ENCODE peak calls at places on chromosomes 12 and 14, in eight cellular contexts. D is astrocyte of the cerebellum, F is ovary, G is gastrocnemius medialis, X is fibroblast of the aortic adventitia, S is choroid plexus epithelial cell, W is LNCaP clone FGC, Y is transverse colon. A is an unnamed sample.
A peak's percentile ranks its signal among the peaks of the same experiment; 100 is the strongest.

GRCh38 chr12:94074216-94074969 is 74.0 kb upstream of the PLXNC1 start:
- DNase-seq in D (no peak), Y (no peak), F (no peak), W (no peak), X (peak; percentile 76), S (no peak), G (peak; percentile 47), A (no peak)

GRCh38 chr12:108789546-108789945 is 58.2 kb upstream of the CORO1C start:
- DNase-seq in D (no peak), Y (no peak), X (no peak), S (no peak), F (no peak), G (no peak), W (no peak), A (no peak)

GRCh38 chr12:6093764-6094163 is 30.7 kb downstream of the VWF start:
- DNase-seq in W (no peak), G (no peak), D (no peak), S (no peak), F (no peak), Y (no peak), X (no peak), A (no peak)

GRCh38 chr12:27142102-27142721 is 59.8 kb upstream of the C12orf71 start:
- DNase-seq in W (peak; percentile 55), G (peak; percentile 5), S (peak; percentile 92), F (peak; percentile 57), D (peak; percentile 63), Y (peak; percentile 57), X (peak; percentile 93), A (peak; percentile 32)

GRCh38 chr12:754871-755562 is 2.6 kb downstream of the WNK1 start:
- DNase-seq in W (no peak), G (no peak), D (no peak), X (peak; percentile 77), F (no peak), S (peak; percentile 76), Y (no peak), A (no peak)

GRCh38 chr12:27505124-27505523 is 18.9 kb upstream of the PPFIBP1 start:
- DNase-seq in F (no peak), W (no peak), X (peak; percentile 83), S (peak; percentile 52), D (peak; percentile 55), Y (no peak), G (no peak), A (no peak)

GRCh38 chr12:59403259-59403932 is 192.4 kb upstream of the SLC16A7 start:
- DNase-seq in D (peak; percentile 51), F (no peak), X (peak; percentile 86), Y (peak; percentile 21), W (peak; percentile 55), S (peak; percentile 83), G (no peak), A (peak; percentile 50)

GRCh38 chr14:59251811-59252771 is 63.6 kb downstream of the DAAM1 start:
- DNase-seq in F (no peak), G (no peak), S (peak; percentile 82), D (peak; percentile 77), W (no peak), X (peak; percentile 89), Y (no peak), A (no peak)

GRCh38 chr14:96594961-96595360 is 92.8 kb downstream of the PAPOLA start:
- DNase-seq in S (no peak), F (no peak), D (no peak), W (no peak), X (no peak), G (no peak), Y (no peak), A (no peak)

GRCh38 chr12:122094735-122095561 is 16.4 kb downstream of the MLXIP start:
- DNase-seq in F (no peak), S (peak; percentile 58), G (no peak), D (no peak), Y (no peak), X (peak; percentile 71), W (peak; percentile 74), A (no peak)

GRCh38 chr14:104880584-104881210 is 15.6 kb downstream of the CEP170B start:
- DNase-seq in F (no peak), W (no peak), G (no peak), S (no peak), Y (no peak), X (no peak), D (no peak), A (no peak)

GRCh38 chr12:99981639-99982190 is 3.0 kb downstream of the ANKS1B start:
- DNase-seq in W (no peak), F (no peak), X (no peak), S (no peak), D (no peak), G (no peak), Y (no peak), A (no peak)

GRCh38 chr12:104582739-104583138 is 126.0 kb downstream of the CHST11 start:
- DNase-seq in Y (peak; percentile 44), X (no peak), W (no peak), S (no peak), G (no peak), D (no peak), F (no peak), A (no peak)

GRCh38 chr14:69288001-69288771 is 28.2 kb downstream of the GALNT16 start:
- DNase-seq in X (peak; percentile 84), W (peak; percentile 68), D (peak; percentile 98), G (no peak), F (peak; percentile 73), S (peak; percentile 80), Y (peak; percentile 27), A (peak; percentile 37)

GRCh38 chr14:95609398-95609990 is 74.6 kb downstream of the GLRX5 start:
- DNase-seq in S (peak; percentile 37), W (peak; percentile 21), Y (no peak), G (no peak), D (no peak), F (no peak), X (peak; percentile 33), A (no peak)

GRCh38 chr12:110531741-110532333 is 29.7 kb downstream of the RAD9B start:
- DNase-seq in D (peak; percentile 68), S (peak; percentile 45), G (no peak), F (no peak), W (peak; percentile 19), X (peak; percentile 60), Y (no peak), A (peak; percentile 46)

DNA sequence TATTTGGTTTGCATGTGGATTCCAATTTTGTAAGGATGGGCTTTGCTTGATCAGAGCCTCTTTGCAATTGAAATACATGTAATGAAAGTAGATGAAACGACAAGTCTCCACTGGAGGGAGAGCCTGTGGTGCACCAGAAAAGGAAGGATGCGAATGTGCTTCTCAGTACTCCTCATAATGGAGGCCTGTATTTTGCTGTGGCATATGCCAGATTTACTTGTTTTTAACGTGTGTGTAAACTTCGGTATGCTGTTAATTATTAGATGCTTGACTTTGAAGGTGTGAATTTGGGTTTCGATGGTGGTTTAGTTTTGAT is 2.8 kb downstream of the DYRK2 start:
- DNase-seq in X (peak; percentile 71), S (peak; percentile 77), D (peak; percentile 44), F (no peak), G (no peak), Y (peak; percentile 30), W (no peak), A (no peak)
- TF ChIP-seq CTCF in X (peak; percentile 56), S (peak; percentile 64), D (peak; percentile 51), F (no peak), G (no peak), Y (peak; percentile 22), W (no peak), A (peak; percentile 44)

GRCh38 chr12:54415223-54415929 is 3.7 kb downstream of the ITGA5 start:
- DNase-seq in S (no peak), D (no peak), X (no peak), W (no peak), F (no peak), Y (no peak), G (no peak), A (no peak)
- H3K4me3 ChIP-seq in S (no peak overlapping the region), D (no peak overlapping the region), X (peak overlapping the region; percentile 31), W (no peak overlapping the region), F (peak overlapping the region; percentile 97), Y (peak overlapping the region; percentile 82), G (peak overlapping the region; percentile 24), A (no peak overlapping the region)

GRCh38 chr12:88579572-88579940 is 715 bp downstream of the KITLG start:
- DNase-seq in G (no peak), S (peak; percentile 37), D (no peak), Y (peak; percentile 56), W (no peak), F (peak; percentile 27), X (no peak), A (no peak)

GRCh38 chr12:88578821-88579518 is 1.3 kb downstream of the KITLG start:
- DNase-seq in X (no peak), F (no peak), D (no peak), W (no peak), G (no peak), S (peak; percentile 20), Y (peak; percentile 43), A (no peak)

GRCh38 chr12:88578274-88578673 is 2.0 kb downstream of the KITLG start:
- DNase-seq in S (peak; percentile 26), G (no peak), W (no peak), Y (no peak), D (no peak), X (no peak), F (no peak), A (no peak)

GRCh38 chr12:88575361-88575959 is 4.8 kb downstream of the KITLG start:
- DNase-seq in D (no peak), F (no peak), G (no peak), X (no peak), Y (no peak), S (peak; percentile 25), W (no peak), A (no peak)

GRCh38 chr12:88577537-88577936 is 2.7 kb downstream of the KITLG start:
- DNase-seq in D (no peak), S (peak; percentile 63), G (no peak), W (no peak), Y (no peak), F (no peak), X (no peak), A (no peak)
- TF ChIP-seq CTCF in D (no peak), S (peak; percentile 35), G (no peak), W (no peak), Y (peak; percentile 32), F (no peak), X (peak; percentile 36), A (peak; percentile 13)

DNA sequence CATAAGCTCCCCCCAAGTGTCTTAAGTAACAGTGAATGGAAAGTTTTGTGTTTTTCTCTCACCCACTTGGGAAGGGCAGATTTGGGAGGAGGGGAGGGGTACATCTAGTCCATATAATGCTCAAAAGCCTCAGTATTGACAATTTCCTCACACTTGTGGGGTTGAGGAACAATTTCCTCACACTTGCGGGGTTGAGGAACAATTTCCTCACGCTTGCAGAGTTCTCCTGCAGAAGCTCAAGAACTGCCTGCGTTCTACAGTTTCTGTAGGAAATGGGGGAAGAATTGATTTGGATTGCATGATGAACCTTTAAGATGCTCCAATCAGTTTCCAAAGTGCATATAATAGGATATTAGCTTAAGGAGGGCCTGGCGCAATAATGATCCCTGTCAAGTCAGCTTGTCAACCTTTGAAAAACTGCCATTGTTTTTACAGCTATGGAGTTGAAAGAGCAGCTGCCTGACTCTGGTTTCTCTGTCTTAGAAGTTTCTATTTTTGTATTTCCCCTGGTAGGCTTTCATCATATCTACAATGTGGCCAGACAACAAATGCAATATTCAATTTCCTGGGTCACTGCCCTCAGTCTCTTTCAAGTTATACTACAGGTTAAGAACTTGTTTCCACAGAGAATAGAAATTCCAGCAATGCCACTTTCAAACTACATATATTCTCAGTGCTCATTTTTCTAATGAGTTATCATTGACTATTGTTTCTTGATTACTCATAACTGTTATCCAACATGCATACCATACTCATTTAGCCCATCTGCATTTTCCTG is 66.5 kb downstream of the PLEKHG7 start:
- DNase-seq in X (peak; percentile 53), S (peak; percentile 78), D (no peak), F (no peak), Y (no peak), W (no peak), G (no peak), A (no peak)
- H3K4me3 ChIP-seq in X (no peak overlapping the region), S (no peak overlapping the region), D (no peak overlapping the region), F (no peak overlapping the region), Y (no peak overlapping the region), W (no peak overlapping the region), G (no peak overlapping the region), A (no peak overlapping the region)

GRCh38 chr12:83261998-83262397 is 575.3 kb downstream of the TMTC2 start:
- DNase-seq in W (no peak), S (no peak), F (no peak), D (no peak), Y (no peak), X (no peak), G (no peak), A (no peak)
- TF ChIP-seq CTCF in W (no peak), S (peak; percentile 8), F (no peak), D (no peak), Y (no peak), X (no peak), G (no peak), A (no peak)

A was measured in BJ.